ENCODE peak calls at places on chromosomes 11 and 22, in nine cellular contexts. W is uterus, Q is A549, N is NB4, F is right lobe of liver, K is GM12878, Y is testis, J is Peyer's patch, O is heart left ventricle. E is an unnamed sample.

GRCh38 chr22:37244114-37244921 is at the start of gene RAC2:
- DNase-seq in W (peak), Q (no peak), N (peak), F (peak), K (no peak), Y (peak), J (peak), O (peak), E (no peak)

GRCh38 chr22:49548356-49549202 is 279.1 kb downstream of the BRD1 start:
- DNase-seq in W (no peak), Q (no peak), N (no peak), F (no peak), K (no peak), Y (no peak), J (peak), O (no peak), E (no peak)

GRCh38 chr11:17774232-17775034 is 39.9 kb downstream of the KCNC1 start:
- DNase-seq in W (no peak), Q (no peak), N (no peak), F (no peak), K (no peak), Y (no peak), J (peak), O (no peak), E (no peak)

GRCh38 chr22:24181088-24181995 is at the start of gene SUSD2:
- DNase-seq in W (no peak), Q (no peak), N (no peak), F (peak), K (no peak), Y (no peak), J (peak), O (no peak), E (no peak)

GRCh38 chr11:23359297-23359696 is 499.0 kb upstream of the CCDC179 start:
- DNase-seq in W (no peak), Q (no peak), N (no peak), F (no peak), K (no peak), Y (no peak), J (no peak), O (no peak), E (no peak)

GRCh38 chr11:117819096-117820040 is 5.2 kb downstream of the FXYD2 start:
- DNase-seq in W (peak), Q (peak), N (peak), F (no peak), K (no peak), Y (peak), J (peak), O (peak), E (peak)

GRCh38 chr22:47629273-47629711 is 866.8 kb downstream of the TBC1D22A start:
- DNase-seq in W (no peak), Q (no peak), N (no peak), F (no peak), K (no peak), Y (peak), J (no peak), O (no peak), E (no peak)

GRCh38 chr11:118789501-118790356 is 1.2 kb downstream of the DDX6 start:
- DNase-seq in W (no peak), Q (peak), N (peak), F (no peak), K (peak), Y (no peak), J (no peak), O (no peak), E (no peak)

GRCh38 chr11:76347391-76347790 is 33.5 kb downstream of the THAP12 start:
- DNase-seq in W (no peak), Q (no peak), N (no peak), F (no peak), K (no peak), Y (no peak), J (no peak), O (no peak), E (no peak)

GRCh38 chr11:287821-288327 is 1.1 kb upstream of the PGGHG start:
- DNase-seq in W (peak), Q (no peak), N (no peak), F (peak), K (no peak), Y (no peak), J (peak), O (peak), E (peak)

GRCh38 chr11:43376594-43376993 is 17.9 kb downstream of the TTC17 start:
- DNase-seq in W (no peak), Q (peak), N (peak), F (no peak), K (no peak), Y (no peak), J (no peak), O (no peak), E (no peak)

GRCh38 chr11:2105536-2105935 is 33.7 kb downstream of the IGF2 start:
- DNase-seq in W (no peak), Q (no peak), N (no peak), F (no peak), K (no peak), Y (no peak), J (no peak), O (no peak), E (no peak)

GRCh38 chr11:110470716-110471115 is 41.0 kb downstream of the FDX1 start:
- DNase-seq in W (no peak), Q (no peak), N (no peak), F (no peak), K (no peak), Y (no peak), J (no peak), O (no peak), E (no peak)

GRCh38 chr11:66879583-66879982 is 22.7 kb downstream of the LRFN4 start:
- DNase-seq in W (no peak), Q (no peak), N (no peak), F (no peak), K (no peak), Y (no peak), J (peak), O (no peak), E (no peak)

GRCh38 chr11:102989379-102990047 is 34.0 kb upstream of the MMP13 start:
- DNase-seq in W (no peak), Q (no peak), N (no peak), F (no peak), K (no peak), Y (no peak), J (no peak), O (no peak), E (no peak)

GRCh38 chr11:17839450-17839849 is 104.9 kb downstream of the KCNC1 start:
- DNase-seq in W (no peak), Q (no peak), N (no peak), F (no peak), K (no peak), Y (no peak), J (no peak), O (no peak), E (no peak)

GRCh38 chr11:80365315-80365714 is 924.5 kb upstream of the TENM4 start:
- DNase-seq in W (no peak), Q (no peak), N (no peak), F (no peak), K (no peak), Y (no peak), J (no peak), O (no peak), E (no peak)

GRCh38 chr11:117641008-117641915 is 155.8 kb downstream of the DSCAML1 start:
- DNase-seq in W (no peak), Q (no peak), N (no peak), F (no peak), K (no peak), Y (no peak), J (no peak), O (no peak), E (no peak)

GRCh38 chr22:47781427-47782111 is 1019.1 kb downstream of the TBC1D22A start:
- DNase-seq in W (no peak), Q (no peak), N (no peak), F (no peak), K (no peak), Y (no peak), J (no peak), O (no peak), E (no peak)

GRCh38 chr11:86938900-86939880 is 16.0 kb downstream of the FZD4 start:
- DNase-seq in W (no peak), Q (peak), N (peak), F (no peak), K (no peak), Y (no peak), J (no peak), O (no peak), E (no peak)

GRCh38 chr22:28780296-28780695 is 7.8 kb downstream of the CCDC117 start:
- DNase-seq in W (no peak), Q (no peak), N (no peak), F (no peak), K (no peak), Y (no peak), J (no peak), O (no peak), E (no peak)

GRCh38 chr22:43828711-43829447 is 16.8 kb upstream of the EFCAB6 start:
- DNase-seq in W (no peak), Q (peak), N (peak), F (no peak), K (no peak), Y (peak), J (peak), O (peak), E (peak)

GRCh38 chr11:27046956-27047355 is 6.3 kb downstream of the BBOX1 start:
- DNase-seq in W (no peak), Q (no peak), N (no peak), F (no peak), K (no peak), Y (no peak), J (no peak), O (no peak), E (no peak)

GRCh38 chr11:363948-364761 is 5.1 kb upstream of the B4GALNT4 start:
- DNase-seq in W (no peak), Q (peak), N (peak), F (peak), K (no peak), Y (no peak), J (peak), O (no peak), E (no peak)

GRCh38 chr11:88188251-88189030 is 13.2 kb upstream of the RAB38 start:
- DNase-seq in W (no peak), Q (no peak), N (no peak), F (no peak), K (no peak), Y (no peak), J (no peak), O (no peak), E (no peak)

GRCh38 chr22:20434264-20434751 is 3.3 kb downstream of the SCARF2 start:
- DNase-seq in W (peak), Q (no peak), N (no peak), F (no peak), K (no peak), Y (no peak), J (peak), O (no peak), E (peak)

GRCh38 chr11:96538104-96538503 is 148.3 kb downstream of the JRKL start:
- DNase-seq in W (no peak), Q (no peak), N (no peak), F (no peak), K (no peak), Y (no peak), J (no peak), O (no peak), E (no peak)

GRCh38 chr11:126607374-126607773 is 251.9 kb downstream of the ST3GAL4 start:
- DNase-seq in W (no peak), Q (peak), N (peak), F (peak), K (no peak), Y (peak), J (no peak), O (peak), E (no peak)

GRCh38 chr22:28815101-28815500 is 14.7 kb upstream of the XBP1 start:
- DNase-seq in W (no peak), Q (no peak), N (no peak), F (no peak), K (no peak), Y (no peak), J (no peak), O (no peak), E (no peak)

GRCh38 chr11:35144103-35144741 is 5.3 kb downstream of the CD44 start:
- DNase-seq in W (no peak), Q (no peak), N (peak), F (no peak), K (peak), Y (no peak), J (peak), O (no peak), E (no peak)

GRCh38 chr11:61585115-61585514 is 4.2 kb upstream of the SYT7 start:
- DNase-seq in W (no peak), Q (no peak), N (no peak), F (no peak), K (no peak), Y (no peak), J (no peak), O (no peak), E (no peak)

GRCh38 chr11:61587951-61588695 is 7.2 kb upstream of the SYT7 start:
- DNase-seq in W (peak), Q (peak), N (peak), F (peak), K (no peak), Y (peak), J (peak), O (peak), E (peak)

GRCh38 chr11:61589961-61590360 is 9.1 kb upstream of the SYT7 start:
- DNase-seq in W (no peak), Q (no peak), N (no peak), F (no peak), K (no peak), Y (no peak), J (no peak), O (no peak), E (no peak)

GRCh38 chr11:61586792-61587430 is 6.0 kb upstream of the SYT7 start:
- DNase-seq in W (no peak), Q (no peak), N (peak), F (no peak), K (no peak), Y (no peak), J (no peak), O (no peak), E (no peak)

GRCh38 chr11:61587541-61587941 is 6.7 kb upstream of the SYT7 start:
- DNase-seq in W (peak), Q (no peak), N (no peak), F (no peak), K (no peak), Y (peak), J (peak), O (peak), E (peak)
- H3K4me3 ChIP-seq in W (peak), Q (peak), N (no peak), F (peak), K (no peak), Y (peak), J (peak), O (peak), E (peak)

GRCh38 chr11:47259178-47259977 is 1.6 kb downstream of the NR1H3 start:
- DNase-seq in W (no peak), Q (peak), N (peak), F (no peak), K (no peak), Y (peak), J (no peak), O (peak), E (no peak)
- TF ChIP-seq POLR2A in W (no peak), Q (no peak), N (no peak), F (no peak), K (no peak), Y (no peak), J (no peak), O (no peak), E (no peak)

DNA sequence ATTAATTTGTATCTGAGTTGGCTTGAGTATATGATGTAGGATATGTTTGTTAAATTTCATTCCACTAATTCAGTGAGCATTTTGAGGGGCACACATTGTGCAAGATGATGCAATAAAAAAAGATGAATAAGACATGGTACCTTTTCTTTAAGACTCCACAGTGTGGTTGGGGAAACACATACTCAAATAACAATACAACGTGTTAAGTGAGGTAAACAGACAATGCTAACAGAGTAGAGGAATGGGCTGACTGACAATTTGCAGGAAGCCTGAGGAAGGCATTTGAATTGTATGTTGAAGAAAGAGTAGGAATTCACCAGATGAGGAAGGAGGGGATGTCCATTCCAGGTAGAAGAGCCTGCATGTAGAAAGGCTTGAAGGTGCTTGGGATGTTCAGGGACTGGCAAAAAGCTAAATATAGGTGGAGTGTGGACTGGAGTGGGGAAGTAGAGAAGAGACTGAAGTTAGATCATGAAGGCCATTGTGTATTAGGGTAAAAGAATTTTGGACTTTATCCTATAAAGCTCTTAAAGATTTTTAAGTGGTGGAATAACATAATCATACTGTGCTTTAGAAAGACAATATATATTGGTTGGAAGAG is 6.8 kb downstream of the RNF169 start:
- DNase-seq in W (no peak), Q (no peak), N (peak), F (no peak), K (no peak), Y (no peak), J (no peak), O (no peak), E (no peak)
- H3K4me3 ChIP-seq in W (no peak), Q (no peak), N (no peak), F (no peak), K (no peak), Y (no peak), J (no peak), O (no peak), E (no peak)

GRCh38 chr11:47254381-47254780 is 3.4 kb upstream of the NR1H3 start:
- DNase-seq in W (peak), Q (no peak), N (peak), F (no peak), K (no peak), Y (peak), J (no peak), O (peak), E (no peak)

GRCh38 chr11:47248664-47249377 is at the start of gene ACP2:
- DNase-seq in W (peak), Q (peak), N (peak), F (peak), K (peak), Y (peak), J (peak), O (peak), E (peak)

GRCh38 chr11:47249378-47249715 is 733 bp upstream of the ACP2 start:
- DNase-seq in W (no peak), Q (no peak), N (no peak), F (no peak), K (no peak), Y (no peak), J (no peak), O (no peak), E (no peak)

GRCh38 chr11:47253660-47254059 is 4.1 kb upstream of the NR1H3 start:
- DNase-seq in W (no peak), Q (no peak), N (no peak), F (no peak), K (no peak), Y (no peak), J (no peak), O (no peak), E (no peak)

GRCh38 chr11:47251751-47252150 is 3.1 kb upstream of the ACP2 start:
- DNase-seq in W (no peak), Q (no peak), N (no peak), F (no peak), K (no peak), Y (no peak), J (no peak), O (no peak), E (no peak)
- TF ChIP-seq POLR2A in W (no peak), Q (no peak), N (no peak), F (no peak), K (no peak), Y (no peak), J (no peak), O (no peak), E (no peak)

GRCh38 chr11:7905549-7905948 is 25.5 kb downstream of the OR10A6 start:
- DNase-seq in W (no peak), Q (no peak), N (no peak), F (no peak), K (no peak), Y (no peak), J (no peak), O (no peak), E (no peak)

GRCh38 chr11:7904910-7905309 is 26.2 kb downstream of the OR10A6 start:
- DNase-seq in W (no peak), Q (no peak), N (no peak), F (no peak), K (no peak), Y (no peak), J (no peak), O (no peak), E (no peak)

GRCh38 chr11:7907121-7907520 is 23.9 kb downstream of the OR10A6 start:
- DNase-seq in W (no peak), Q (no peak), N (no peak), F (no peak), K (no peak), Y (no peak), J (no peak), O (no peak), E (no peak)

GRCh38 chr11:7906481-7906880 is 24.6 kb downstream of the OR10A6 start:
- DNase-seq in W (no peak), Q (no peak), N (no peak), F (no peak), K (no peak), Y (no peak), J (no peak), O (no peak), E (no peak)

DNA sequence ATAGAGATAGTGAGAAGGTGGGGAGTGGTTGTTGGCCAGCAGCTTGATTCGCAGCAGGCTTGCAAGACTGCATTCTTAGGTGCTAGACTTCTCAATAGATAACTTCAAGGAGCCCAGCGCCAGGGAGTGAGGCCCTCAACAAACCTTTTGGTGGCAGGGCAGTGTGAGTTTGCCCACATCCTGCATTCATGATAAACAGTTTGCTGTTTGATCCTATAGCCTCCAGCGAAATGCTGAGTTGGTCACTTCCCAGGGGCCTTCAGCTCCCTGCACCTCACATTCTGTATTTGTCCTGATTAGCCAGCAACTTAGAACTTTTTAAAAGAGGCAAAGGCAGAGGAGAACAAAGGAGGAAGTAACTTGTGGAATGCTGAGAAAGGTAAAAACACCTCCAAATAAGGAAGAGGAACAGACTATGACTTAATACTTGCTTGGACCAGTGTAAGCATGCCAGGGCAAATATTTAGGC is 25.1 kb downstream of the OR10A6 start:
- DNase-seq in W (no peak), Q (no peak), N (no peak), F (no peak), K (no peak), Y (no peak), J (no peak), O (no peak), E (no peak)
- H3K4me3 ChIP-seq in W (no peak), Q (no peak), N (no peak), F (no peak), K (no peak), Y (no peak), J (no peak), O (no peak), E (no peak)

DNA sequence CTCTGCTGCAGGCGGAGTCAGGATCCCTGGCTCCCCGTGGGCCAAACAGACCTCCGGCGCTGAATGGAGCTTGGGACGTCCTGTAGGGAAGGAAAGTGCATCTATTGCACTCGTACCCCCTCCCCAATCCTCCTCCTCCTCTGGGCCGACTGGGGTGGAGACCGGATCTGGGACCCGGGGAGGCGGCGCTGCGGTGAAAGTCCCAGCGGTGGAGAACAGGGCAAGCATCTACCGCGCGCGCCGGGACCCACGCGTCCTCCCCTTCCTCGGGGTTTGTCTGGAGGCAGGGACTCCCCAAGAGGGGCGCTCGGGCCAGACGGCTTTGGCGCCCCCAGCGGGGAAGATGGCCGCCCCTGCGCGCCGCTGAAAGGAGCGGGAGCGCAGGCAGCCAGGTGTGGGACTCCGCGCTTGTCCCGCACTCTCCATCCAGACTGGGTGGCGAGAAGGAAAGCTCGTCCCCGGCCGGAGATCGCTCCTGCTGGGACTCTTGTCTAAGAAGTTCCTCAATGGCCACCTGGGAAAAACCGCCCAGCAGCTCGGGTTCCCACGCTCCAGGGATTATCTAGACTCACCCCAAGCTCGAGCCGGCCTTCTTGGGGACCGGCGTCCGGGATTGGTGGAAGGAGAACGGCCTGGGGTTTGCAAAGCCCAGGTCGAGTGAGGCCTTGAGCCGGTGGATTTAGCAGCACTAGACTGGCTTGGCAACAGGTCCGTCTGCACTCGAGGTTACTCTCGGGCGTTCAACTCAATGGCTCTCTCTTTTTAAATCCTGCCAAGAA is 718 bp downstream of the FADS2 start:
- DNase-seq in W (peak), Q (peak), N (peak), F (peak), K (no peak), Y (peak), J (peak), O (peak), E (peak)
- TF ChIP-seq POLR2A in W (no peak), Q (no peak), N (peak), F (no peak), K (peak), Y (no peak), J (no peak), O (no peak), E (no peak)